ENCODE peak calls at places on chromosomes 3 and 15, in five cellular contexts. M is GM06990; I is heart left ventricle; E is heart right ventricle; Y is activated CD8-positive, alpha-beta T cell treated with anti-CD3 and anti-CD28 coated beads for 36 hours. Z is an unnamed sample.

GRCh38 chr3:72244396-72244795 is 459.4 kb upstream of the PROK2 start:
- DNase-seq in M (no peak), I (no peak), E (no peak), Y (no peak), Z (no peak)

GRCh38 chr15:85031086-85031943 is 49.7 kb downstream of the PDE8A start:
- DNase-seq in M (no peak), I (no peak), E (no peak), Y (no peak), Z (no peak)

GRCh38 chr3:66396161-66396760 is 104.6 kb downstream of the LRIG1 start:
- DNase-seq in M (no peak), I (no peak), E (no peak), Y (no peak), Z (no peak)

GRCh38 chr3:179063945-179064560 is 7.6 kb downstream of the ZMAT3 start:
- DNase-seq in M (no peak), I (no peak), E (no peak), Y (no peak), Z (no peak)

GRCh38 chr3:184262927-184263179 is 1.5 kb upstream of the CAMK2N2 start:
- DNase-seq in M (no peak), I (no peak), E (no peak), Y (no peak), Z (no peak)

GRCh38 chr3:20043398-20043797 is 3.2 kb downstream of the KAT2B start:
- DNase-seq in M (no peak), I (peak), E (peak), Y (peak), Z (peak)

GRCh38 chr3:49792371-49793150 is 6.2 kb upstream of the IP6K1 start:
- DNase-seq in M (no peak), I (no peak), E (no peak), Y (no peak), Z (no peak)

GRCh38 chr15:90529369-90530249 is at the start of gene CRTC3:
- DNase-seq in M (peak), I (peak), E (peak), Y (peak), Z (peak)

GRCh38 chr3:42410362-42410761 is at the start of gene LYZL4:
- DNase-seq in M (no peak), I (no peak), E (no peak), Y (no peak), Z (no peak)

GRCh38 chr15:93217343-93217742 is 128.3 kb upstream of the RGMA start:
- DNase-seq in M (no peak), I (peak), E (peak), Y (no peak), Z (no peak)

GRCh38 chr3:177905173-177905894 is 630.9 kb upstream of the KCNMB2 start:
- DNase-seq in M (no peak), I (no peak), E (no peak), Y (no peak), Z (no peak)

GRCh38 chr3:126746395-126747177 is 42.5 kb downstream of the CHCHD6 start:
- DNase-seq in M (no peak), I (peak), E (peak), Y (no peak), Z (no peak)

GRCh38 chr15:92877000-92877399 is 23.1 kb upstream of the CHD2 start:
- DNase-seq in M (no peak), I (no peak), E (no peak), Y (no peak), Z (no peak)

GRCh38 chr3:77072232-77072631 is 32.3 kb downstream of the ROBO2 start:
- DNase-seq in M (no peak), I (no peak), E (no peak), Y (no peak), Z (no peak)
- TF ChIP-seq CTCF in M (no peak), I (no peak), E (no peak), Y (no peak), Z (no peak)

GRCh38 chr3:50885070-50885469 is 210.3 kb downstream of the DOCK3 start:
- DNase-seq in M (no peak), I (no peak), E (no peak), Y (no peak), Z (no peak)

GRCh38 chr3:50890688-50891344 is 216.1 kb downstream of the DOCK3 start:
- DNase-seq in M (no peak), I (no peak), E (no peak), Y (no peak), Z (no peak)

DNA sequence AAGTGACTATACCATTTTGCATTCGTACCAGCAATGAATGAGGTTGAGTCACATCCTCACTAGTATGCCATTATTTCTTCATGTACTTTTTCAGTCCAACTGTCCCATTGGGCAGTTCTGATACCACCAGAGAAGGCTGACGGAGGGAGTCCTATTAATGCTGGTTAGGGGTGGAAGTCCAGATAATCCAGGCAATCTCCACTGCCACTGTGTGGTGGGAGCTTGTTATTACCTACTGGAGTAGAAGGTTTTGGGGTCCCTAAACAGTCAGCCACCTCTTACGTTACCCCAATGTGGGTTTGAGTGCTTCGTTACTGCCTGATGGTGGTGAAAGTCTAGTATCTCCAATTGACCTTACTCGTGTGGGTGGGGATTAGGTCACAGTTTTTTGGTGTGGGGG is 210.8 kb downstream of the DOCK3 start:
- DNase-seq in M (no peak), I (no peak), E (no peak), Y (peak), Z (no peak)
- TF ChIP-seq CTCF in M (peak), I (peak), E (peak), Y (no peak), Z (no peak)

GRCh38 chr15:87348746-87349145 is 907.8 kb downstream of the NTRK3 start:
- DNase-seq in M (no peak), I (no peak), E (no peak), Y (no peak), Z (no peak)

GRCh38 chr15:87349181-87349580 is 907.4 kb downstream of the NTRK3 start:
- DNase-seq in M (no peak), I (no peak), E (no peak), Y (no peak), Z (no peak)

GRCh38 chr15:87345955-87346354 is 910.6 kb downstream of the NTRK3 start:
- DNase-seq in M (no peak), I (no peak), E (no peak), Y (no peak), Z (no peak)

GRCh38 chr15:87347806-87348515 is 908.6 kb downstream of the NTRK3 start:
- DNase-seq in M (no peak), I (no peak), E (no peak), Y (no peak), Z (no peak)
- TF ChIP-seq CTCF in M (no peak), I (no peak), E (no peak), Y (no peak), Z (no peak)

DNA sequence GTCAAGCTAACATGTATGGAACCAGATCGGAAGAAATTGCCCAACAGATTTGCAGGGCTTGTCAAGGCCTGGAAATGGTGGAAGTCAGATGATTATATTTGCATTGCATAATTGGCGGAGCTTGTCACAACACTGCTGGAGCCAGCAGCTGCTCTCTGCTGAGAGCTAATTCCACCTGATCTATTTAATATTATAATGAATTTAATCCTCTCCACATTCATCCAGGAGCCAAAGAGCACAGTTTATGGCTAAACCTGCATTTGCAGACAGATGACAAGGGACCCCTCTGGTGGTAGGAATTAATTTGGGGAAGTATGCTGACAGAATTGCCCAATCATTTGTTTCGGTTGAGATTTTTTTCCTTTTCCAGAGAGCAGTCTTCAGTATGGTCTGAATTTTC is 730.2 kb downstream of the TUSC7 start:
- DNase-seq in M (no peak), I (no peak), E (no peak), Y (no peak), Z (no peak)
- TF ChIP-seq CTCF in M (peak), I (peak), E (peak), Y (no peak), Z (no peak)

GRCh38 chr3:119469378-119470189 is 821 bp downstream of the POGLUT1 start:
- DNase-seq in M (no peak), I (no peak), E (no peak), Y (peak), Z (peak)
- TF ChIP-seq CTCF in M (no peak), I (no peak), E (no peak), Y (no peak), Z (no peak)

Z was measured in GM13976.